ENCODE peak calls at places on chromosomes 6 and 20, in eight cellular contexts. Z, U, O, C, V, M, D and T are unnamed samples.

GRCh38 chr20:41005361-41005729 is 23.3 kb upstream of the TOP1 start:
- DNase-seq in U (no peak), C (no peak), M (no peak), O (no peak), V (no peak), Z (peak), D (peak), T (peak)

GRCh38 chr20:11261533-11262000 is 587.8 kb upstream of the JAG1 start:
- DNase-seq in O (no peak), C (no peak), Z (no peak), U (no peak), M (no peak), D (no peak), V (no peak), T (peak)

GRCh38 chr6:26607434-26608230 is 10.9 kb downstream of the ABT1 start:
- DNase-seq in O (peak), V (no peak), M (peak), D (peak), Z (no peak), U (peak), C (peak), T (no peak)

GRCh38 chr6:155958550-155958949 is 502.9 kb upstream of the NOX3 start:
- DNase-seq in Z (no peak), M (no peak), V (no peak), D (peak), U (no peak), O (no peak), C (no peak), T (no peak)

GRCh38 chr6:5645275-5645674 is 361.4 kb downstream of the NRN1 start:
- DNase-seq in Z (no peak), V (no peak), D (no peak), M (no peak), C (no peak), O (peak), U (no peak), T (no peak)

GRCh38 chr6:157272866-157273755 is 50.2 kb downstream of the TMEM242 start:
- DNase-seq in Z (no peak), C (no peak), M (no peak), O (peak), U (no peak), V (no peak), D (no peak), T (no peak)

GRCh38 chr20:63261808-63262528 is 7.7 kb upstream of the NKAIN4 start:
- DNase-seq in O (no peak), U (no peak), V (no peak), D (no peak), C (no peak), M (no peak), Z (no peak), T (no peak)

GRCh38 chr6:24513602-24514001 is 18.8 kb downstream of the ALDH5A1 start:
- DNase-seq in U (no peak), Z (no peak), V (no peak), D (peak), C (no peak), M (peak), O (no peak), T (no peak)

GRCh38 chr6:46926481-46926880 is 4.7 kb upstream of the ADGRF5 start:
- DNase-seq in U (no peak), Z (no peak), C (no peak), D (no peak), M (no peak), V (no peak), O (no peak), T (no peak)

GRCh38 chr6:107110200-107110599 is 5.1 kb downstream of the BEND3 start:
- DNase-seq in M (no peak), Z (no peak), O (no peak), V (no peak), U (peak), D (no peak), C (no peak), T (no peak)

GRCh38 chr6:15512126-15512525 is 150.7 kb downstream of the DTNBP1 start:
- DNase-seq in C (peak), O (no peak), V (no peak), M (peak), D (no peak), Z (no peak), U (no peak), T (no peak)

GRCh38 chr6:167968091-167968490 is 29.4 kb upstream of the KIF25 start:
- DNase-seq in Z (no peak), O (no peak), U (peak), M (peak), C (peak), V (no peak), D (peak), T (no peak)

GRCh38 chr6:144350176-144350575 is 65.0 kb downstream of the UTRN start:
- DNase-seq in O (no peak), V (no peak), M (no peak), U (peak), Z (no peak), D (no peak), C (no peak), T (no peak)

GRCh38 chr20:56428388-56428787 is 16.3 kb downstream of the CASS4 start:
- DNase-seq in U (no peak), O (no peak), C (no peak), D (no peak), Z (no peak), V (no peak), M (no peak), T (no peak)

GRCh38 chr6:85669735-85670194 is 27.1 kb upstream of the SYNCRIP start:
- DNase-seq in U (peak), Z (no peak), C (no peak), V (peak), D (no peak), O (no peak), M (no peak), T (no peak)

GRCh38 chr6:36177166-36177565 is 19.4 kb upstream of the BRPF3 start:
- DNase-seq in O (no peak), U (no peak), C (no peak), M (no peak), Z (no peak), D (no peak), V (no peak), T (no peak)